ENCODE peak calls at places on chromosomes 1 and 21, in six cellular contexts. R is suprapubic skin, I is caudate nucleus, H is K562, Y is left lung, M is RWPE1. N is an unnamed sample.
A peak's percentile ranks its signal among the peaks of the same experiment; 100 is the strongest.

GRCh38 chr21:41086551-41086950 is 81.4 kb upstream of the BACE2 start:
- DNase-seq in I (no peak), H (no peak), M (no peak), R (no peak), Y (no peak), N (no peak)

GRCh38 chr1:211947396-211948295 is 87.7 kb downstream of the INTS7 start:
- DNase-seq in H (no peak), R (no peak), M (no peak), Y (no peak), I (no peak), N (no peak)

GRCh38 chr1:147586412-147586811 is 45.1 kb downstream of the BCL9 start:
- DNase-seq in H (no peak), Y (no peak), R (no peak), M (no peak), I (no peak), N (no peak)

GRCh38 chr1:109493805-109494539 is at the start of gene CYB561D1:
- DNase-seq in Y (peak; percentile 99), H (peak; percentile 93), R (peak; percentile 89), M (peak; percentile 85), I (peak; percentile 65), N (no peak)

GRCh38 chr1:215992620-215993019 is 425.5 kb downstream of the KCTD3 start:
- DNase-seq in I (no peak), M (peak; percentile 11), H (no peak), Y (no peak), R (no peak), N (no peak)

GRCh38 chr1:108829498-108829916 is 27.4 kb downstream of the AKNAD1 start:
- DNase-seq in Y (no peak), H (no peak), R (no peak), I (no peak), M (no peak), N (no peak)

GRCh38 chr21:46011267-46011967 is 29.8 kb downstream of the COL6A1 start:
- DNase-seq in Y (no peak), R (no peak), M (no peak), I (no peak), H (no peak), N (no peak)

GRCh38 chr1:223752721-223753515 is 40.6 kb downstream of the CAPN2 start:
- DNase-seq in R (no peak), H (no peak), Y (no peak), M (no peak), I (no peak), N (no peak)

GRCh38 chr1:92404661-92405060 is 82.1 kb downstream of the GFI1 start:
- DNase-seq in R (no peak), H (no peak), I (no peak), Y (no peak), M (no peak), N (no peak)

GRCh38 chr1:1038694-1039093 is 18.8 kb downstream of the AGRN start:
- DNase-seq in I (no peak), M (no peak), R (no peak), Y (no peak), H (no peak), N (no peak)

GRCh38 chr1:192363177-192363576 is 46.4 kb downstream of the RGS21 start:
- DNase-seq in R (no peak), H (no peak), M (no peak), I (no peak), Y (no peak), N (no peak)

GRCh38 chr21:44353200-44353970 is at the start of gene TRPM2:
- DNase-seq in M (no peak), H (no peak), R (peak; percentile 64), I (no peak), Y (peak; percentile 89), N (no peak)

GRCh38 chr1:12595839-12596821 is 21.9 kb downstream of the DHRS3 start:
- DNase-seq in I (peak; percentile 40), R (peak; percentile 93), M (peak; percentile 81), Y (peak; percentile 93), H (no peak), N (no peak)

GRCh38 chr1:109214695-109215623 is 1.2 kb downstream of the SARS1 start:
- DNase-seq in M (peak; percentile 81), H (peak; percentile 47), I (no peak), R (no peak), Y (no peak), N (no peak)

GRCh38 chr1:156707027-156707426 is 1.6 kb upstream of the CRABP2 start:
- DNase-seq in Y (no peak), H (no peak), I (no peak), M (no peak), R (no peak), N (no peak)

GRCh38 chr1:146032613-146033219 is 11.2 kb upstream of the HJV start:
- DNase-seq in R (no peak), M (no peak), I (no peak), Y (no peak), H (peak; percentile 36), N (no peak)

GRCh38 chr1:30409476-30410152 is 313.8 kb downstream of the MATN1 start:
- DNase-seq in I (no peak), M (no peak), Y (no peak), R (peak; percentile 40), H (no peak), N (no peak)

GRCh38 chr1:215595231-215595630 is 28.1 kb downstream of the KCTD3 start:
- DNase-seq in I (no peak), R (no peak), Y (no peak), H (no peak), M (no peak), N (no peak)

GRCh38 chr1:109478806-109479205 is 4.9 kb upstream of the ATXN7L2 start:
- DNase-seq in M (no peak), I (no peak), Y (no peak), H (peak; percentile 66), R (no peak), N (no peak)

GRCh38 chr1:225777058-225777582 is 506 bp upstream of the SRP9 start:
- DNase-seq in H (no peak), M (no peak), Y (no peak), R (no peak), I (no peak), N (no peak)

GRCh38 chr21:14687277-14687642 is 141.1 kb upstream of the SAMSN1 start:
- DNase-seq in H (no peak), I (no peak), M (no peak), Y (no peak), R (no peak), N (no peak)

GRCh38 chr1:10671090-10671489 is 125.4 kb downstream of the CASZ1 start:
- DNase-seq in M (no peak), Y (no peak), R (no peak), H (no peak), I (no peak), N (no peak)

GRCh38 chr1:193356249-193356648 is 169.8 kb upstream of the B3GALT2 start:
- DNase-seq in M (no peak), H (no peak), R (no peak), Y (no peak), I (no peak), N (no peak)

GRCh38 chr1:232766224-232766890 is 38.9 kb upstream of the MAP10 start:
- DNase-seq in M (no peak), I (no peak), Y (no peak), H (no peak), R (no peak), N (no peak)

DNA sequence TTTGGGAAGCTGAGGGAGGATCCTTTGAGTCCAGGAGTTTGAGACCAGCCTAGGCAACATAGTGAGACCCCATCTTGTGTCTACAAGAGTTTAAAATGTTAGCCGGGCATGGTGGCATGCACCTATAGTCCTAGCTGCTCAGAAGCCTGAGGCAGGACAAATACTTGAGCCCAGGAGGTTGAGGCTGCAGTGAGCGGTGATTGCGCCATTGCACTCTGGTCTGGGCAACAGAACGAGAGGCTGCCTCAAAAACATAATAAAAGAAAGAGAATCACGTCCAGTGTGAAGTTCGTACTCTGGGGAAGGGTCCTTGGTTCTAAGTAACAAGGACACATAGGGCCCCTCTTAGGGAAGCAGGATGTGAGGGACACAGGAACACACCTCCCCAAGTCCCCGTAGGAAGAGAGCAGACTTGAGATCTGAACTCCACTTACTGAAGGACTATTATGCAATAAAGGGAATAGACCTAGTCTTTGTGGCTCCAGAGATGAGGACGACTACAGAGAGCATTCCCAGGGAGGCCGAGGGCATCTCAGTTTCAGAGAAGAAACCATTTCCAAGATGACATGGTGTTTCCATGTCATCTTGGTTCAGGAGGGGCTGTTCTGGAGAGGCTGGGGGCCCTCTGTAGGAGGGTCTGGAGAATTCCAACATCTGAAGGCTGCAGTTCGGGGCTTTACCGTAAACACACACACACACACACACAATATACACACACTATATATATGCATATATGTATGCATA is 10.8 kb upstream of the ENO1 start:
- DNase-seq in M (no peak), I (no peak), R (no peak), H (no peak), Y (no peak), N (no peak)
- H3K27ac ChIP-seq in M (peak overlapping the region; percentile 96), I (peak overlapping the region; percentile 89), R (peak overlapping the region; percentile 68), H (no peak overlapping the region), Y (peak overlapping the region; percentile 63), N (peak overlapping the region; percentile 88)

GRCh38 chr1:243850368-243851128 is 505 bp upstream of the AKT3 start:
- DNase-seq in Y (peak; percentile 89), R (peak; percentile 90), H (peak; percentile 80), I (peak; percentile 79), M (peak; percentile 67), N (peak; percentile 16)
- H3K27ac ChIP-seq in Y (peak overlapping the region; percentile 91), R (peak overlapping the region; percentile 98), H (peak overlapping the region; percentile 45), I (peak overlapping the region; percentile 94), M (peak overlapping the region; percentile 92), N (peak overlapping the region; percentile 69)

GRCh38 chr1:42282867-42283583 is 52.0 kb downstream of the FOXJ3 start:
- DNase-seq in H (no peak), M (no peak), R (no peak), I (no peak), Y (no peak), N (peak; percentile 22)
- H3K27ac ChIP-seq in H (no peak overlapping the region), M (no peak overlapping the region), R (no peak overlapping the region), I (no peak overlapping the region), Y (no peak overlapping the region), N (peak overlapping the region; percentile 65)

GRCh38 chr1:203713125-203713524 is 51.9 kb upstream of the LAX1 start:
- DNase-seq in M (no peak), R (no peak), I (no peak), Y (no peak), H (no peak), N (no peak)
- H3K27ac ChIP-seq in M (no peak overlapping the region), R (no peak overlapping the region), I (no peak overlapping the region), Y (no peak overlapping the region), H (no peak overlapping the region), N (no peak overlapping the region)

DNA sequence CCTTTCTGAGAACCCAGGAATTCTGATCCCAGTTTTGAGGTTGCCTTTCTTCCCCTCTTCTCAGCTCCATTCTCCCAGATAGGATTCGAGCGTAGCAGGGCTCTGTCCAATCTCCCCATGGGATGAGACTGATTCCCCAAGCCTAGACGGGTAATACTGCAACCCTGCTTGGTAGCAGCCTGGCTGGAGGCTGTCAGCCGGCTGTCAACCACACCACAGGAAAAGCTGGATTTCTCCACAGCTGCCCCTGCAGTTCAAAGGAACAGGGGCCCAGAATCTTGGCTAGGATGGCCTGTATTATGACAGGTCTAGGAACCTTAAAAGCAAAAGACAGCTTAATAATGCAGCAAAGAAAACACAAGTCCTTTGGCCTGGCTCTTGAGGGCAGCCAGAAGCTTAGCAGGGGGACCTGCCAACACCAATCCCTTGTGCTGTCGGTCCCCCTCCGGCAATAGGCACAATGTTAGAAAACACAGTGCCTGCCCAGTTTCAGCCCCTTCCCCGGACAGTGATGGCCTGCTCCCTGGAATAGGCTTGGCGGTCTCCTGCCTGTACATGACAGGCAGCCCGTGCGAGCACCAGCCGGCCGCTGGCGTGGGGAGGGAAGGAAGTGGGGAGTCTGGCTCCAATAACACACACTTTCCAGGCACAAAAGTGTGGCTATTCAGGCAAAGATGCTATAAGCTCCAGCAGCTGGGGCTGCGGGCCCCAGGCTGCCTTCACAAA is 90.6 kb downstream of the TRABD2B start:
- DNase-seq in R (no peak), I (no peak), H (no peak), Y (peak; percentile 75), M (no peak), N (no peak)
- H3K27ac ChIP-seq in R (no peak overlapping the region), I (no peak overlapping the region), H (no peak overlapping the region), Y (no peak overlapping the region), M (no peak overlapping the region), N (no peak overlapping the region)

N was measured in epithelial cell of prostate.